ENCODE peak calls at places on chromosomes 4 and X, in five cellular contexts. Z, D, V, K and T are unnamed samples.

GRCh38 chr4:3856604-3857204 is 90.5 kb downstream of the ADRA2C start:
- DNase-seq in Z (no peak), D (no peak), V (no peak), K (no peak), T (no peak)

GRCh38 chrX:1416965-1417760 is 25.2 kb upstream of the SLC25A6 start:
- DNase-seq in Z (no peak), D (no peak), V (no peak), K (no peak), T (no peak)

GRCh38 chr4:79651516-79651915 is 243.5 kb upstream of the GK2 start:
- DNase-seq in Z (peak; percentile 46), D (peak; percentile 1), V (no peak), K (peak; percentile 39), T (no peak)

GRCh38 chrX:25531096-25531495 is 515.3 kb upstream of the ARX start:
- DNase-seq in Z (no peak), D (no peak), V (no peak), K (no peak), T (no peak)

GRCh38 chrX:36407886-36408285 is 488.4 kb downstream of the CFAP47 start:
- DNase-seq in Z (no peak), D (no peak), V (no peak), K (no peak), T (no peak)

GRCh38 chr4:92814677-92815076 is 510.9 kb downstream of the GRID2 start:
- DNase-seq in Z (no peak), D (no peak), V (no peak), K (no peak), T (no peak)

GRCh38 chrX:118221257-118221656 is 104.6 kb upstream of the KLHL13 start:
- DNase-seq in Z (no peak), D (no peak), V (no peak), K (no peak), T (no peak)

GRCh38 chrX:17860179-17860780 is 818 bp downstream of the RAI2 start:
- DNase-seq in Z (no peak), D (no peak), V (no peak), K (no peak), T (peak; percentile 16)

GRCh38 chrX:50456712-50457484 is 13.7 kb downstream of the DGKK start:
- DNase-seq in Z (no peak), D (no peak), V (no peak), K (no peak), T (no peak)

GRCh38 chrX:40727599-40728252 is 7.6 kb downstream of the MED14 start:
- DNase-seq in Z (no peak), D (no peak), V (no peak), K (no peak), T (no peak)

GRCh38 chr4:181364504-181364903 is 878.7 kb upstream of the TENM3 start:
- DNase-seq in Z (no peak), D (no peak), V (no peak), K (no peak), T (no peak)

GRCh38 chrX:57821703-57822375 is 88.4 kb downstream of the ZXDA start:
- DNase-seq in Z (peak; percentile 60), D (peak; percentile 43), V (peak; percentile 13), K (no peak), T (peak; percentile 34)

GRCh38 chrX:20217279-20217678 is 49.4 kb downstream of the RPS6KA3 start:
- DNase-seq in Z (no peak), D (no peak), V (no peak), K (no peak), T (no peak)

GRCh38 chrX:150731795-150732194 is 38.6 kb downstream of the MTMR1 start:
- DNase-seq in Z (no peak), D (no peak), V (no peak), K (no peak), T (no peak)

GRCh38 chr4:136319789-136320470 is 1212.4 kb downstream of the PCDH18 start:
- DNase-seq in Z (no peak), D (peak; percentile 5), V (no peak), K (no peak), T (no peak)

GRCh38 chr4:80070880-80071620 is 2.0 kb downstream of the ANTXR2 start:
- DNase-seq in Z (no peak), D (peak; percentile 34), V (no peak), K (no peak), T (no peak)

GRCh38 chr4:155900402-155900801 is 3.1 kb upstream of the TDO2 start:
- DNase-seq in Z (peak; percentile 3), D (no peak), V (no peak), K (no peak), T (no peak)

GRCh38 chr4:7860600-7861158 is 79.0 kb downstream of the AFAP1 start:
- DNase-seq in Z (no peak), D (no peak), V (no peak), K (no peak), T (no peak)

GRCh38 chr4:84937381-84937977 is 29.0 kb downstream of the WDFY3 start:
- DNase-seq in Z (no peak), D (no peak), V (no peak), K (no peak), T (no peak)

GRCh38 chrX:129652565-129653169 is 2.1 kb downstream of the APLN start:
- DNase-seq in Z (no peak), D (no peak), V (no peak), K (no peak), T (no peak)

GRCh38 chr4:128275351-128275750 is 12.3 kb downstream of the PGRMC2 start:
- DNase-seq in Z (no peak), D (no peak), V (no peak), K (no peak), T (no peak)

GRCh38 chr4:118869808-118870342 is 18.8 kb upstream of the SYNPO2 start:
- DNase-seq in Z (no peak), D (no peak), V (no peak), K (no peak), T (no peak)

DNA sequence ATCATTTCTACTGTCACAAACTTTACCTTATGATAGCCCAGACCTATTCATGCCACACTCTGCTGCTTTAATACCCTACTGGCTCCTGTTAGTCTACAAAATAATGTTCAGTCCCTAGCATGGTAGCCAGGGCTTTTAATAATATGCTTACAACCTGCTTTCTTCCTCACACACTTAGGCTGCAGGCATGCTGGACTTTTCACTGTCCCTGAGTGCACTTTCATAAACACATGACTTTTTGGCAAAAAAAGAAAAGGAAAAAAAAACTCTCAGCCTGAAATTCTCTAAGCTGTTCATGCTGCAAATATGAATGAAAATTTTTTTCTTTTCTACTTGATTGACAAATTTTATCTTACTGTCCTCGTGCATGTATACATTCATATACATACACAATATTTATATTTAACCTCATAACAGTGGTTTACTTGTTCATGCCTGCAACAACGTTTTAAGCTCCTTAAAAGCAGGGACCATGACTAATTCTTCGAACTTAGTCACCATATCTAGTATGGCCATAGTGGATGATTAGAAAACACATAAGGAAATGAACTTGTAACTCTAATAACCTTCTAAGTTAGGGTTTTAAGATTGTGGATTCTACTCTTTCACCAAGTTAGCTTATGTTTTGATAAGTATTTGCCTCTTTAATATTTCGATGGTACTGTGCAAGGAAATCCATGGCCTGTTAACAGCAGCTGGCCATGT is 229.5 kb downstream of the SPCS3 start:
- DNase-seq in Z (no peak), D (no peak), V (no peak), K (no peak), T (no peak)
- TF ChIP-seq SUZ12 in Z (no peak), D (no peak), V (no peak), K (no peak), T (no peak)

DNA sequence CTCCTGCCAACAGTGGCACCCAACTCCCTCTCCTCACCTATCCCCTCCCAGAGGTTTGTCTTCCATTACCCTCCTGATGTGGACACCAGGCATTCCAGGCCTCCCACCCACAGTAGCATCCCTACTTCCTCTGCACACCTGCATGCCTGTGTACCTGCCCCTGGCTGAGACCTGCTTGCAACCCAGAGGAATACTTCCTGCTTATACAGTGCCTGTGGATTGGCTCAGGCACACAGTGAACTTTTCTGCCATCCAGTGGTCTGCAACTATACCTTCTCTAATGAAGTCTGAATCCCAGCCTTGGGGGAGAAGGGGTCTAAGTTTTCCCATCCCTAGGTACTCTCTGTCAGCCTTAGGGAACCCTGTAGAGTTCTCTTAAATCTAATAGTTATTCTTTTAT is 169.9 kb downstream of the IQCM start:
- DNase-seq in Z (peak; percentile 3), D (no peak), V (no peak), K (peak; percentile 23), T (peak; percentile 6)
- TF ChIP-seq SUZ12 in Z (no peak), D (no peak), V (no peak), K (no peak), T (no peak)

GRCh38 chr4:82463221-82463620 is 32.8 kb downstream of the ENOPH1 start:
- DNase-seq in Z (no peak), D (no peak), V (no peak), K (no peak), T (no peak)

GRCh38 chr4:82461710-82462109 is 31.3 kb downstream of the ENOPH1 start:
- DNase-seq in Z (no peak), D (no peak), V (no peak), K (no peak), T (no peak)

GRCh38 chr4:82467442-82467841 is 37.1 kb downstream of the ENOPH1 start:
- DNase-seq in Z (no peak), D (peak; percentile 45), V (no peak), K (no peak), T (no peak)

GRCh38 chr4:82458729-82459128 is 28.3 kb downstream of the ENOPH1 start:
- DNase-seq in Z (no peak), D (no peak), V (no peak), K (no peak), T (no peak)

GRCh38 chr4:82462415-82462831 is 32.0 kb downstream of the ENOPH1 start:
- DNase-seq in Z (peak; percentile 52), D (peak; percentile 73), V (peak; percentile 54), K (peak; percentile 64), T (peak; percentile 85)
- TF ChIP-seq SUZ12 in Z (no peak), D (no peak), V (no peak), K (no peak), T (no peak)

GRCh38 chr4:113106076-113106475 is 56.6 kb downstream of the ANK2 start:
- DNase-seq in Z (peak; percentile 6), D (peak; percentile 59), V (no peak), K (no peak), T (peak; percentile 17)
- TF ChIP-seq SUZ12 in Z (no peak), D (no peak), V (no peak), K (no peak), T (no peak)

GRCh38 chrX:14997271-14997670 is 124.0 kb downstream of the MOSPD2 start:
- DNase-seq in Z (no peak), D (no peak), V (no peak), K (no peak), T (no peak)
- TF ChIP-seq SUZ12 in Z (no peak), D (no peak), V (no peak), K (no peak), T (no peak)